ENCODE peak calls at places on chromosomes 2 and 18, in eight cellular contexts. E is fibroblast of mammary gland, F is body of pancreas, D is tibial artery, O is BE2C, M is right lobe of liver, S is OCI-LY7, T is AG04450. Z is an unnamed sample.
A peak's percentile ranks its signal among the peaks of the same experiment; 100 is the strongest.

GRCh38 chr2:160269365-160269764 is 69.3 kb upstream of the ITGB6 start:
- DNase-seq in E (no peak), F (no peak), D (no peak), O (no peak), M (no peak), S (no peak), T (no peak), Z (no peak)

GRCh38 chr2:69514406-69514805 is 77.2 kb upstream of the NFU1 start:
- DNase-seq in E (peak; percentile 75), F (peak; percentile 30), D (no peak), O (peak; percentile 13), M (no peak), S (no peak), T (peak; percentile 83), Z (peak; percentile 27)

GRCh38 chr2:238900511-238900910 is 52.6 kb downstream of the TWIST2 start:
- DNase-seq in E (peak; percentile 64), F (no peak), D (no peak), O (no peak), M (no peak), S (no peak), T (no peak), Z (no peak)

GRCh38 chr2:156331572-156332451 is 709 bp downstream of the NR4A2 start:
- DNase-seq in E (peak; percentile 82), F (peak; percentile 78), D (peak; percentile 87), O (no peak), M (peak; percentile 64), S (no peak), T (no peak), Z (no peak)

GRCh38 chr2:2328847-2329246 is 2.2 kb downstream of the MYT1L start:
- DNase-seq in E (no peak), F (peak; percentile 14), D (no peak), O (peak; percentile 61), M (no peak), S (no peak), T (no peak), Z (no peak)

GRCh38 chr2:241942416-241943208 is 73.1 kb downstream of the RTP5 start:
- DNase-seq in E (no peak), F (no peak), D (no peak), O (no peak), M (no peak), S (no peak), T (no peak), Z (no peak)

GRCh38 chr18:23631746-23632145 is 31.0 kb downstream of the ANKRD29 start:
- DNase-seq in E (no peak), F (no peak), D (no peak), O (peak; percentile 21), M (no peak), S (no peak), T (no peak), Z (no peak)

GRCh38 chr18:29028560-29028959 is 851.6 kb upstream of the CDH2 start:
- DNase-seq in E (no peak), F (no peak), D (no peak), O (no peak), M (no peak), S (no peak), T (no peak), Z (no peak)

GRCh38 chr2:18536100-18536499 is 24.4 kb downstream of the RDH14 start:
- DNase-seq in E (peak; percentile 57), F (no peak), D (no peak), O (no peak), M (no peak), S (no peak), T (no peak), Z (no peak)

GRCh38 chr2:123495241-123495640 is 529.8 kb upstream of the CNTNAP5 start:
- DNase-seq in E (peak; percentile 19), F (no peak), D (no peak), O (no peak), M (no peak), S (no peak), T (no peak), Z (no peak)

GRCh38 chr2:45907592-45907991 is 256.1 kb downstream of the PRKCE start:
- DNase-seq in E (no peak), F (no peak), D (no peak), O (no peak), M (no peak), S (no peak), T (no peak), Z (no peak)

GRCh38 chr2:144834954-144835633 is 315.2 kb upstream of the ZEB2 start:
- DNase-seq in E (peak; percentile 92), F (peak; percentile 6), D (no peak), O (peak; percentile 10), M (no peak), S (no peak), T (peak; percentile 59), Z (peak; percentile 64)

GRCh38 chr2:126998486-126998885 is 99.8 kb downstream of the TEX51 start:
- DNase-seq in E (no peak), F (no peak), D (no peak), O (no peak), M (no peak), S (no peak), T (no peak), Z (no peak)

GRCh38 chr2:168155036-168155435 is 92.4 kb downstream of the STK39 start:
- DNase-seq in E (no peak), F (no peak), D (no peak), O (no peak), M (no peak), S (no peak), T (peak; percentile 15), Z (no peak)

GRCh38 chr2:2324119-2324518 is 7.0 kb downstream of the MYT1L start:
- DNase-seq in E (no peak), F (no peak), D (no peak), O (peak; percentile 32), M (no peak), S (no peak), T (no peak), Z (no peak)

GRCh38 chr2:70115646-70116442 is 28.6 kb downstream of the PCBP1 start:
- DNase-seq in E (no peak), F (peak; percentile 27), D (no peak), O (no peak), M (no peak), S (no peak), T (no peak), Z (no peak)

DNA sequence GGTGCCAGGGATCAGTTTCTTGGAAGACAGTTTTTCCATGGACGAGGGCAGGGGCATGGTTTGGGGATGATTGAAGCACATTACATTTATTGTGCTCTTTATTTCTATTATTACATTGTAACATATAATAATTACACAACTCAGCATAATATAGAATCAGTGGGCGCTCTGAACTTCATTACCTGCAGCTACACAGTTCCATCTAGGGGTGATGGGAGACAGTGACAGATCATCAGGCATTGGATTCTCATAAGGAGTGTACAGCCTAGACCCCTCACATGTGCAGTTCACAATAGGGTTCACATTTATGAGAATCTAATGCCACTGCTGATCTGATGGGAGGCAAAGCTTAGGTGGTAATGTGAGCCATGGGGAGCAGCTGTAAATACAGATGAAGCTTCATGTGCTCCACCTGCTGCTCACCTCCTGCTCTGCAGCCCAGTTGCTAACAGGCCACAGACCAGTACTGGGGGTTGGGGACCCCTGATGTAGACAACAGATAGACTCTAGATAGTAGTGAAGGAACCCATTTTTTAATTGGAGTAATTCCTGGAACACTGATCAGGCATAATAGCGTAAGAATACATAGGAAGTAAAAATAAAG is 41.5 kb upstream of the MC4R start:
- DNase-seq in E (peak; percentile 3), F (no peak), D (no peak), O (peak; percentile 45), M (no peak), S (peak; percentile 37), T (no peak), Z (no peak)
- TF ChIP-seq CTCF in E (peak; percentile 29), F (no peak), D (no peak), O (peak; percentile 66), M (no peak), S (peak; percentile 75), T (peak; percentile 61), Z (peak; percentile 64)

DNA sequence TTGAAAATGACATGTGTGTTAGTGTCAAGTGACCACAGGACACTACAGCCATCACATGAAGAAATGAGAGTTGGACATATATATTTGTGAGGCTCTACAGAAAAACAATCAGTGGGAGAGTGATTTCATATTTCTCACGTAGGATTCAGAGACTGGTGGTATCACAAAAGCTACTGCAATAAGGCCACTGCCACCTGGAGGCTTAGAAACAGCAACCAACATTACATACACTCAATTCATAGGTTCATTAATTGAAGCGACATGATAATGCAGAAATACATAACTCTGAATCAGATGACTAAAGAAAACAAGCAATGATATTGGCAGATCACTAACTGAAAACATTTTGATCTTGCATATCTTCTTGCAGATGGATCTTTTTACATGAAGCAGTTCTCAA is 248.1 kb upstream of the KLHL14 start:
- DNase-seq in E (peak; percentile 1), F (no peak), D (no peak), O (no peak), M (no peak), S (peak; percentile 11), T (no peak), Z (no peak)
- H3K4me3 ChIP-seq in E (no peak overlapping the region), F (no peak overlapping the region), D (no peak overlapping the region), O (no peak overlapping the region), M (no peak overlapping the region), S (no peak overlapping the region), T (no peak overlapping the region), Z (no peak overlapping the region)

GRCh38 chr2:220282221-220282620 is 654.8 kb downstream of the SLC4A3 start:
- DNase-seq in E (no peak), F (no peak), D (no peak), O (no peak), M (no peak), S (no peak), T (no peak), Z (no peak)

GRCh38 chr2:220279372-220279771 is 651.9 kb downstream of the SLC4A3 start:
- DNase-seq in E (peak; percentile 96), F (no peak), D (no peak), O (no peak), M (no peak), S (no peak), T (peak; percentile 47), Z (no peak)

GRCh38 chr2:220279840-220280239 is 652.4 kb downstream of the SLC4A3 start:
- DNase-seq in E (peak; percentile 64), F (no peak), D (no peak), O (no peak), M (no peak), S (no peak), T (no peak), Z (no peak)

GRCh38 chr2:220278022-220278421 is 650.6 kb downstream of the SLC4A3 start:
- DNase-seq in E (no peak), F (no peak), D (no peak), O (no peak), M (no peak), S (no peak), T (no peak), Z (no peak)

GRCh38 chr2:220280741-220281140 is 653.3 kb downstream of the SLC4A3 start:
- DNase-seq in E (no peak), F (no peak), D (no peak), O (no peak), M (no peak), S (no peak), T (no peak), Z (no peak)
- TF ChIP-seq CTCF in E (no peak), F (no peak), D (no peak), O (no peak), M (no peak), S (no peak), T (no peak), Z (no peak)

DNA sequence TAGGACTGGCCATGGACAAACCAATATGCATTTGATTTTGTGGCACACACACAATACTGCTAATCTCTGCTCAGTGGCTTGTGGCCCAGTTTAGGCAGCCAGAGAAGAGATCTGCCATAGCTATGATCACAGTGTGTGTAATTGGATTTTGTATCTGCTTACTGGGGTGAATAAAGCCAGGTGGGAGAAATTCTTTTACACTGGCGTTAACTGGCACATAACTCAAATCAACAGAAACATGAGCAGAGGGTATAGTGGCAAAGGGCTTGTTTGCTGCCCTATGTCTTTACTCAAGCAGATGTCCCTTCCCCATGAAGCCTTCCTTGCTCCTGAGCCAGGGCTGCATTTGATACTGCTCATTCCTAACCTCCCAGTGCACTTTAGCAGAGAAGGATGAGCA is 28.5 kb downstream of the STON1 start:
- DNase-seq in E (no peak), F (no peak), D (no peak), O (no peak), M (no peak), S (no peak), T (no peak), Z (no peak)
- H3K4me3 ChIP-seq in E (no peak overlapping the region), F (no peak overlapping the region), D (no peak overlapping the region), O (no peak overlapping the region), M (no peak overlapping the region), S (no peak overlapping the region), T (no peak overlapping the region), Z (no peak overlapping the region)